ENCODE peak calls at places on chromosomes 1 and 21, in ten cellular contexts. C is right lobe of liver; U is CD4-positive, alpha-beta memory T cell; B is NCI-H1092 treated with DMSO at 0.1 percent for 48 hours; I is NCI-H1436 treated with DMSO at 0.1 percent for 48 hours; V is T-helper 22 cell; G is D341Med; X is lung; P is stimulated activated CD8-positive, alpha-beta memory T cell treated with anti-CD3 and anti-CD28 coated beads, Interleukin-12 subunit alpha, Interleukin-12 subunit beta, amount 100 ng/mL, for 1 hour; A is RWPE1. D is an unnamed sample.
A peak's percentile ranks its signal among the peaks of the same experiment; 100 is the strongest.

GRCh38 chr1:155177192-155177917 is 3.7 kb downstream of the TRIM46 start:
- DNase-seq in C (no peak), B (no peak), X (no peak), P (no peak), I (no peak), U (no peak), G (no peak), A (peak; percentile 76), V (no peak), D (peak; percentile 77)

GRCh38 chr21:28798798-28799197 is 193.9 kb downstream of the LTN1 start:
- DNase-seq in I (no peak), P (no peak), C (peak; percentile 50), A (no peak), V (no peak), U (no peak), G (no peak), B (no peak), X (no peak), D (no peak)

GRCh38 chr1:113963281-113963906 is 15.9 kb upstream of the OLFML3 start:
- DNase-seq in G (no peak), B (no peak), X (no peak), P (no peak), C (no peak), A (no peak), U (no peak), V (no peak), I (no peak), D (no peak)

GRCh38 chr1:16018308-16018707 is 465 bp upstream of the HSPB7 start:
- DNase-seq in B (no peak), A (no peak), G (no peak), P (no peak), U (no peak), X (no peak), V (no peak), I (no peak), C (no peak), D (no peak)

GRCh38 chr1:205600085-205600484 is 31.7 kb downstream of the ELK4 start:
- DNase-seq in A (peak; percentile 75), U (no peak), V (no peak), G (no peak), P (no peak), X (no peak), C (no peak), B (no peak), I (no peak), D (peak; percentile 41)

GRCh38 chr1:195458365-195458764 is 1149.9 kb downstream of the KCNT2 start:
- DNase-seq in A (no peak), P (no peak), V (no peak), G (no peak), C (no peak), B (no peak), U (no peak), I (no peak), X (no peak), D (no peak)

GRCh38 chr1:193311226-193311948 is 125.0 kb upstream of the B3GALT2 start:
- DNase-seq in P (no peak), X (no peak), U (peak; percentile 18), B (peak; percentile 67), I (no peak), A (no peak), V (no peak), G (no peak), C (no peak), D (no peak)

GRCh38 chr1:84862810-84863251 is 30.2 kb downstream of the LPAR3 start:
- DNase-seq in U (peak; percentile 66), A (no peak), C (no peak), P (no peak), X (no peak), G (no peak), I (no peak), V (peak; percentile 14), B (no peak), D (no peak)

GRCh38 chr1:58779837-58780585 is 3.8 kb downstream of the JUN start:
- DNase-seq in I (no peak), X (peak; percentile 50), P (no peak), V (no peak), B (peak; percentile 89), A (no peak), G (no peak), U (peak; percentile 45), C (peak; percentile 66), D (peak; percentile 61)

GRCh38 chr1:84253891-84254290 is 47.6 kb upstream of the SAMD13 start:
- DNase-seq in I (no peak), X (peak; percentile 51), B (no peak), P (no peak), U (no peak), C (no peak), A (peak; percentile 75), G (no peak), V (no peak), D (peak; percentile 54)

GRCh38 chr1:159828916-159829634 is 2.4 kb downstream of the SLAMF8 start:
- DNase-seq in B (no peak), P (no peak), C (peak; percentile 57), V (no peak), G (peak; percentile 72), I (peak; percentile 74), U (no peak), X (peak; percentile 58), A (no peak), D (no peak)

GRCh38 chr1:175129182-175129581 is 61.5 kb downstream of the TNN start:
- DNase-seq in X (no peak), V (no peak), G (no peak), P (no peak), U (no peak), A (no peak), B (no peak), I (no peak), C (no peak), D (no peak)

GRCh38 chr1:169680377-169681019 is 30.9 kb downstream of the SELL start:
- DNase-seq in A (no peak), U (no peak), I (no peak), P (no peak), B (no peak), X (no peak), C (no peak), V (no peak), G (no peak), D (no peak)

GRCh38 chr1:52281518-52281917 is 84.5 kb downstream of the CC2D1B start:
- DNase-seq in U (no peak), A (no peak), I (no peak), X (no peak), C (no peak), B (no peak), P (no peak), G (no peak), V (no peak), D (no peak)

GRCh38 chr1:235990376-235990795 is 74.5 kb downstream of the NID1 start:
- DNase-seq in I (no peak), C (no peak), B (no peak), X (no peak), G (no peak), V (no peak), P (no peak), A (no peak), U (no peak), D (peak; percentile 42)

GRCh38 chr1:66294692-66295384 is 239.1 kb upstream of the SGIP1 start:
- DNase-seq in U (no peak), A (peak; percentile 73), V (no peak), G (no peak), C (no peak), X (no peak), B (no peak), I (no peak), P (no peak), D (no peak)